ENCODE peak calls at places on chromosome 14, in nine cellular contexts. O is foreskin fibroblast, I is cardiac fibroblast, C is IMR-90, E is HL-60, V is MG63, X is AG04449, Y is fibroblast of mammary gland, U is MM.1S. H is an unnamed sample.

GRCh38 chr14:61695695-61696527 is 598 bp downstream of the HIF1A start:
- DNase-seq in C (peak), O (no peak), V (peak), U (no peak), X (no peak), Y (no peak), E (no peak), I (peak), H (no peak)

GRCh38 chr14:67513631-67514108 is 19.4 kb upstream of the PLEKHH1 start:
- DNase-seq in C (no peak), Y (no peak), U (no peak), X (no peak), V (no peak), O (no peak), I (no peak), E (no peak), H (no peak)

GRCh38 chr14:62468946-62469345 is 576.3 kb downstream of the KCNH5 start:
- DNase-seq in U (no peak), E (no peak), V (peak), Y (no peak), O (no peak), I (no peak), X (no peak), C (no peak), H (no peak)

GRCh38 chr14:31127690-31128089 is 79.9 kb downstream of the HECTD1 start:
- DNase-seq in V (no peak), O (no peak), I (no peak), X (no peak), E (no peak), U (no peak), Y (no peak), C (no peak), H (no peak)

GRCh38 chr14:100072783-100073346 is 7.6 kb downstream of the EVL start:
- DNase-seq in E (peak), X (no peak), C (no peak), Y (no peak), U (peak), I (no peak), V (no peak), O (no peak), H (no peak)

GRCh38 chr14:77151918-77152588 is 10.5 kb upstream of the ZDHHC22 start:
- DNase-seq in C (peak), U (peak), Y (peak), V (no peak), X (no peak), I (peak), E (no peak), O (no peak), H (no peak)

GRCh38 chr14:97707603-97708002 is 910.4 kb downstream of the VRK1 start:
- DNase-seq in Y (no peak), E (no peak), I (no peak), U (peak), X (no peak), O (no peak), V (no peak), C (no peak), H (no peak)

GRCh38 chr14:47044841-47045240 is 393.3 kb upstream of the RPL10L start:
- DNase-seq in C (no peak), O (no peak), E (no peak), U (no peak), V (no peak), X (no peak), Y (no peak), I (no peak), H (no peak)

GRCh38 chr14:90253826-90254225 is 2.5 kb upstream of the PSMC1 start:
- DNase-seq in E (no peak), I (no peak), C (no peak), Y (no peak), X (no peak), V (no peak), U (no peak), O (no peak), H (no peak)

GRCh38 chr14:22773162-22774010 is 6.9 kb downstream of the OXA1L start:
- DNase-seq in E (no peak), O (no peak), X (no peak), Y (no peak), I (no peak), C (no peak), U (no peak), V (no peak), H (no peak)

GRCh38 chr14:93510030-93510429 is 79.3 kb downstream of the UNC79 start:
- DNase-seq in V (no peak), Y (no peak), I (no peak), C (no peak), U (no peak), E (no peak), O (no peak), X (no peak), H (no peak)

GRCh38 chr14:65850429-65851145 is 438.1 kb downstream of the FUT8 start:
- DNase-seq in I (no peak), O (no peak), U (peak), V (no peak), E (no peak), Y (no peak), C (no peak), X (no peak), H (peak)

GRCh38 chr14:94570440-94570839 is 9.2 kb downstream of the SERPINA4 start:
- DNase-seq in Y (no peak), C (no peak), E (no peak), O (no peak), X (no peak), U (no peak), V (no peak), I (no peak), H (no peak)

GRCh38 chr14:104350463-104351185 is 212.2 kb downstream of the KIF26A start:
- DNase-seq in Y (no peak), V (peak), C (no peak), O (no peak), E (no peak), U (no peak), X (no peak), I (no peak), H (no peak)

GRCh38 chr14:24339284-24340151 is at the start of gene RIPK3:
- DNase-seq in I (no peak), U (peak), E (no peak), O (no peak), X (no peak), V (no peak), C (no peak), Y (no peak), H (no peak)
- H3K4me3 ChIP-seq in I (peak), U (peak), E (peak), O (peak), X (peak), V (no peak), C (no peak), Y (no peak), H (peak)

GRCh38 chr14:105411985-105412767 is 7.5 kb upstream of the MTA1 start:
- DNase-seq in O (no peak), C (no peak), Y (no peak), I (no peak), X (no peak), U (no peak), E (no peak), V (no peak), H (no peak)
- H3K4me3 ChIP-seq in O (no peak), C (no peak), Y (no peak), I (no peak), X (no peak), U (no peak), E (no peak), V (no peak), H (no peak)

GRCh38 chr14:78566859-78567172 is 396.6 kb downstream of the NRXN3 start:
- DNase-seq in U (no peak), C (no peak), E (no peak), Y (no peak), O (no peak), X (no peak), V (no peak), I (no peak), H (no peak)

GRCh38 chr14:78567343-78567742 is 397.2 kb downstream of the NRXN3 start:
- DNase-seq in V (peak), Y (peak), X (no peak), C (peak), I (peak), E (no peak), O (no peak), U (no peak), H (peak)

GRCh38 chr14:78566017-78566858 is 396.1 kb downstream of the NRXN3 start:
- DNase-seq in E (peak), I (peak), X (peak), V (peak), O (peak), U (peak), C (peak), Y (peak), H (peak)
- H3K4me3 ChIP-seq in E (no peak), I (peak), X (peak), V (no peak), O (peak), U (no peak), C (no peak), Y (no peak), H (no peak)

DNA sequence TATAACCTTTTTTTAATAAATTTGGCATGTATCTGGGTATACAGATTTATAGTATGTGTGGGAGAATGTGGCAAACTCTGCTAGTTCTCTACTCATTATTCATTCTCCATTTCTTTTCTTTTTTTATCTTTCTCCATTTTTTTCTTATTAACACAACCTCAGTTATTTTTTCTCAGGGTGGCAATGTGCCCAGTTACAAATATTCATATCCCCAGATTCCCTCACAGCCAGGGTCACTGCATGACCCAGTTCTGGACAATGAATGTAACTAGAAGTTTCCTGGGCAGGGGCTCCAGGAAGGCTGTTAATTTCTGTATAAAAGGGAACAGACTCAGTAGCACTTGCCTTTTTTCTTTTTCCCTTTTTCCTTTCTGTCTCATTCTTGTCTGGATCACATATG is 95.6 kb downstream of the VCPKMT start:
- DNase-seq in V (no peak), U (no peak), I (peak), X (no peak), E (no peak), C (no peak), O (no peak), Y (no peak), H (no peak)
- H3K4me3 ChIP-seq in V (no peak), U (no peak), I (no peak), X (no peak), E (no peak), C (no peak), O (no peak), Y (no peak), H (no peak)

GRCh38 chr14:74402264-74403251 is 23.5 kb downstream of the SYNDIG1L start:
- DNase-seq in O (no peak), E (no peak), X (no peak), V (no peak), Y (no peak), U (no peak), I (no peak), C (no peak), H (no peak)
- H3K4me3 ChIP-seq in O (no peak), E (no peak), X (no peak), V (no peak), Y (no peak), U (peak), I (no peak), C (no peak), H (no peak)

DNA sequence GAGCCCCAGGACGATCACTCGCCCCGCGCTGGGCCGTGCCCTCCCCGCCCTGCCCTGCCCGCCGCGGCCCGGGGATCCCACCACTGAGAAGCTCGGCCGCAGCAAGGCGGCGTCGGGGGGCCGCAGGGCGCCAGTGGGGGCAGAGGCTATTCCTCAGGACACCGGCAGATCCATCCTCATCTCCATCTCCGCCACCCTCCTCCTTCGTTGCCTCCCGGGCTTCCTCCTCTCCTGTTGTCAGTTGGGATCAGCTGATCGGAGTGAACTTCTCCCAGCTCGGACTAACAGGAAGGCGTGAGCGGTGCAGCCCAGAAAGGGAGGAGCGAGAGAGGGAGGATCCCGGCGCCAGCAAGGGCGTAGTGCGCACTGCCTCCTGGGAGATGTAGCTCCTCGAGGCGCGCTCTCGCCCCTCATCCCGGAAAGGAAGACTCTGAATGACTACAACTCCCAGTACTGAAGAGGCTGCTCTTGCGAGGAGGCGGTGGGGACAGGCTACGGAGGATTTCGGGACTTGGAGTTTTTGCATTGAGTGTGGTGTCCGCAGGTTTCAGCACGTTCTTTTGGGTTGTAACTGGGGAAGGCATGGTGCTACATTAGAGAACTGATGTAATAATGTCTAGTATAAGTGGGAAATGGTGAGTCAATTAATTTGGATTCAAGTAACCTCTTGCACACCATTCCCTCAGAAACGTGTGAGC is at the start of gene ZFYVE1:
- DNase-seq in C (peak), E (peak), U (peak), O (peak), V (peak), Y (peak), X (peak), I (peak), H (peak)
- H3K4me3 ChIP-seq in C (peak), E (peak), U (peak), O (peak), V (peak), Y (peak), X (peak), I (peak), H (peak)

GRCh38 chr14:56004807-56005579 is 113.2 kb upstream of the PELI2 start:
- DNase-seq in C (peak), O (peak), X (peak), V (peak), Y (peak), I (peak), U (no peak), E (no peak), H (peak)

GRCh38 chr14:56008160-56008559 is 110.1 kb upstream of the PELI2 start:
- DNase-seq in I (no peak), E (no peak), O (no peak), V (no peak), C (no peak), U (no peak), Y (no peak), X (no peak), H (no peak)

GRCh38 chr14:56004323-56004722 is 113.9 kb upstream of the PELI2 start:
- DNase-seq in C (no peak), V (no peak), E (no peak), I (peak), Y (peak), X (no peak), O (no peak), U (no peak), H (no peak)

GRCh38 chr14:56002876-56003625 is 115.2 kb upstream of the PELI2 start:
- DNase-seq in C (no peak), X (no peak), U (peak), O (no peak), E (no peak), V (no peak), I (no peak), Y (no peak), H (no peak)

DNA sequence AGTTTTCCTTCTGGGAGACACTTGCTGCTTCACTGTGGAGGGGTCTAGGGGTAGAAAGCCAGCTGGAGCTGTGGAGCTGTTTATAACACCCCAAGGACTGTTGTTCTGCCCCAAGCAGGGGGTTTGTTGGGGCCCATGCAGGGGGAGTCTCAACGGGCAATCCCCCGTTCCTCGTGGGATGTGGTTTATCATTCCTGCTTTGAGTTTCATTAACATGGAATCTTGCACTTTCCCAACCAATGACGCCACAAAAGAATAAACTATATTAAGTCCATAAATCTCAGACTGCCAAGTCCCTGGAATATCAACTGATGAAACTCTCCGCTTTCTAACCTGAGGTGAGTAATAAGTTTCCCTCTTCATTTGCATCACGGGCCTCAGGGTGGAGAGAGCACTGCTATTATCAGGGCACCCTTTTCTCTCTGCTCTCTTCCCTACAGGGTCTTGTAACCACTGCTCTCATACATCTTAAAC is 112.6 kb upstream of the PELI2 start:
- DNase-seq in V (no peak), I (peak), C (peak), O (no peak), Y (peak), X (peak), E (no peak), U (no peak), H (peak)
- H3K4me3 ChIP-seq in V (no peak), I (no peak), C (no peak), O (no peak), Y (peak), X (peak), E (no peak), U (no peak), H (no peak)

GRCh38 chr14:69612759-69613145 is 1.4 kb downstream of the SUSD6 start:
- DNase-seq in Y (peak), U (no peak), I (peak), X (no peak), O (no peak), C (no peak), E (no peak), V (no peak), H (no peak)
- H3K4me3 ChIP-seq in Y (peak), U (peak), I (peak), X (peak), O (peak), C (peak), E (peak), V (peak), H (peak)

DNA sequence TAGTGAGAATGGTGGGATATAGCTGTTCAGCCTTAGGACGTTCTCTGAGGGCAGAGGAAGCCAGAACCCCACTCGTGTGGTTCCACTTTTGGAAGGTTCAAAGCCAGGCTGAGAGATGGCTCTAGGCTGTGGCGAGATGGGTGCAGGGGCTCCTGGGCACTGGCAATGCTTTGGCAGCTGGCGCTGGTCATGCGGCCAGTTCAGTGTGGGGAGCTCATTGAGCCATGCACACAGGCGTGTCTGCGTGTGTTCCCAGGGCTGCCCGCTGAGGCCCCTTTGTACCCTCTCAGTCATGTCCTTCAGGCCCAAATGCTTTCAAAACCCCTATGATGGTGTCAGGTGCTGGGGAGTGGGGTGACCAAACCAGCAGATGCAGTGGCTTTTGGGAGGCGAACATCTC is 1.7 kb downstream of the TEX22 start:
- DNase-seq in Y (no peak), V (no peak), E (no peak), X (no peak), O (no peak), C (no peak), U (no peak), I (no peak), H (no peak)
- H3K4me3 ChIP-seq in Y (no peak), V (no peak), E (no peak), X (peak), O (no peak), C (no peak), U (no peak), I (no peak), H (no peak)

H was measured in astrocyte of the cerebellum.